ENCODE peak calls at places on chromosome 13, in four cellular contexts. One of them, this sample, is unnamed.

GRCh38 chr13:35349673-35350278 is 126.7 kb downstream of the MAB21L1 start:
- DNase-seq in GM12878: peak
- DNase-seq in HepG2: peak
- DNase-seq in HEK293T: no peak
- DNase-seq in this sample: no peak

GRCh38 chr13:31051999-31052398 is 109.7 kb downstream of the HSPH1 start:
- DNase-seq in HepG2: no peak
- DNase-seq in GM12878: no peak
- DNase-seq in HEK293T: no peak
- DNase-seq in this sample: no peak

GRCh38 chr13:74040200-74040599 is 94.0 kb downstream of the KLF12 start:
- DNase-seq in HepG2: peak
- DNase-seq in HEK293T: peak
- DNase-seq in GM12878: no peak
- DNase-seq in this sample: peak

GRCh38 chr13:44309771-44310767 is 63.6 kb upstream of the SERP2 start:
- DNase-seq in GM12878: no peak
- DNase-seq in HEK293T: no peak
- DNase-seq in HepG2: no peak
- DNase-seq in this sample: no peak

GRCh38 chr13:46614582-46614981 is 61.6 kb downstream of the LRCH1 start:
- DNase-seq in GM12878: no peak
- DNase-seq in HepG2: no peak
- DNase-seq in HEK293T: no peak
- DNase-seq in this sample: no peak

GRCh38 chr13:109255457-109255856 is 530.9 kb downstream of the IRS2 start:
- DNase-seq in HEK293T: no peak
- DNase-seq in HepG2: no peak
- DNase-seq in GM12878: no peak
- DNase-seq in this sample: no peak

GRCh38 chr13:96492758-96493157 is 402.9 kb downstream of the HS6ST3 start:
- DNase-seq in HEK293T: no peak
- DNase-seq in GM12878: no peak
- DNase-seq in HepG2: no peak
- DNase-seq in this sample: no peak

GRCh38 chr13:108031859-108032258 is 183.5 kb downstream of the LIG4 start:
- DNase-seq in HEK293T: no peak
- DNase-seq in GM12878: no peak
- DNase-seq in HepG2: no peak
- DNase-seq in this sample: no peak

GRCh38 chr13:36323951-36324566 is 22.1 kb downstream of the SPART start:
- DNase-seq in GM12878: no peak
- DNase-seq in HEK293T: no peak
- DNase-seq in HepG2: peak
- DNase-seq in this sample: no peak

GRCh38 chr13:108777421-108778420 is 148.3 kb downstream of the MYO16 start:
- DNase-seq in GM12878: no peak
- DNase-seq in HEK293T: no peak
- DNase-seq in HepG2: peak
- DNase-seq in this sample: no peak

DNA sequence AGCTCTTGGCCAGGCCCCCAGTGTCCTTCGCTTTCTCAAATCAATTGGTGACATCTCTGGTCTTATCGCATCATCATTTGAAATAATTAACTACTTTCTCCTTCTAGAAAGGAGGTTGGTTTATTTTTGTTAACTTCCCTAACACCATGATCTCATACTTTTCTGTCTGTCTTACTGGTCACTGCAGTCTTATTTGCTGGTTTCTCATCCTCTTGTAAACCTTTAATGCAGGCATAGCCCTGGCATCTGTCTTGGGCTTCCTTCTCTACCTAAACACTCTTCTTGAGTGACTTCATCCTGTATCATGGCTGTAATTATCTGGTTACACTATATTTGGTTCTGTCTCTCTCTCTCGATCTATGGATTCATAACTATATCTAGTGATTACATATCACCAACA is 152.8 kb downstream of the CYSLTR2 start:
- DNase-seq in HepG2: no peak
- DNase-seq in HEK293T: no peak
- DNase-seq in GM12878: no peak
- DNase-seq in this sample: no peak
- TF ChIP-seq TARDBP in HepG2: no peak
- TF ChIP-seq TARDBP in HEK293T: no peak
- TF ChIP-seq TARDBP in GM12878: no peak
- TF ChIP-seq TARDBP in this sample: no peak

GRCh38 chr13:86633346-86633745 is 834.1 kb upstream of the SLITRK6 start:
- DNase-seq in HepG2: no peak
- DNase-seq in GM12878: no peak
- DNase-seq in HEK293T: no peak
- DNase-seq in this sample: no peak
- TF ChIP-seq TARDBP in HepG2: no peak
- TF ChIP-seq TARDBP in GM12878: no peak
- TF ChIP-seq TARDBP in HEK293T: no peak
- TF ChIP-seq TARDBP in this sample: no peak

GRCh38 chr13:21013682-21014038 is 47.7 kb downstream of the LATS2 start:
- DNase-seq in GM12878: no peak
- DNase-seq in HepG2: no peak
- DNase-seq in HEK293T: no peak
- DNase-seq in this sample: no peak
- TF ChIP-seq TARDBP in GM12878: no peak
- TF ChIP-seq TARDBP in HepG2: no peak
- TF ChIP-seq TARDBP in HEK293T: no peak
- TF ChIP-seq TARDBP in this sample: no peak

DNA sequence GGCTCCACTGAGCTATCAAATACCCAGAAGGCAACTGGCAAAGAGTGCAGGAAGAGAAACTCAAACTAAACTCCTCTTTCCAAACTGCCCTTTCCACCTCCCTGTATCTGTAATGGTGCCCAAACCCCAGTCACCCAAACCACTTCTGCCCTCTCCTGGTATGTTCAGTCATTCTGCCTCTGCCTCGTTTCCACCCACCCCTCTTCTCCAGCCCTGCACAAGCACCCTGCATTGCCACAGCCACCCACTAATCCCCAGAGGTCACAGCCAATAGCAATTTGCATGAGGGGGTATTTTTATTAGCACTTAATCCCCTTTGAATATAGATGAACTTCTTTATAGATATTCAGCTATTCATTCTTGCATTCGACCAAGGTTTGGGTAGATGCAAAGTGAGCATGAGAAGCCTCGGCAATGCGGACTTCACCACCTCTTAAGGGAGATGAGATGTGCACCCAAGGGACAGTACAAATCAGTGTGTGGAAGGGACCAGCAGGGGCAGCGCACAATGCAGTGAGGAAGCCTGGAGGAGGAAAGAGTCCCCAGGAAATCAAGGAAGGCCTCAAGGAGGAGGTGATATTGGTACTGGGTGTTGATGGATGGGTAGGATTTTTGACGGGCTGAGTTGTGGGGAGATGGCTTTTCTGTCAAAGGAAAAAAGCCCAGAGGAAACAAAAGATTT is 12.4 kb downstream of the TMEM272 start:
- DNase-seq in HepG2: no peak
- DNase-seq in GM12878: no peak
- DNase-seq in HEK293T: peak
- DNase-seq in this sample: no peak
- TF ChIP-seq TARDBP in HepG2: no peak
- TF ChIP-seq TARDBP in GM12878: no peak
- TF ChIP-seq TARDBP in HEK293T: no peak
- TF ChIP-seq TARDBP in this sample: no peak

This sample was measured in K562.